ENCODE peak calls at places on chromosome 16, in five cellular contexts. One of them, this sample, is unnamed.

GRCh38 chr16:813204-813915 is 12.8 kb upstream of the GNG13 start:
- DNase-seq in AG08395: peak
- DNase-seq in substantia nigra: peak
- DNase-seq in left cardiac atrium: peak
- DNase-seq in GM18507: peak
- DNase-seq in this sample: no peak

GRCh38 chr16:1057252-1057932 is 15.2 kb upstream of the SSTR5 start:
- DNase-seq in GM18507: peak
- DNase-seq in AG08395: peak
- DNase-seq in left cardiac atrium: no peak
- DNase-seq in substantia nigra: peak
- DNase-seq in this sample: no peak

GRCh38 chr16:84299734-84300440 is 5.2 kb downstream of the WFDC1 start:
- DNase-seq in substantia nigra: no peak
- DNase-seq in left cardiac atrium: no peak
- DNase-seq in AG08395: no peak
- DNase-seq in GM18507: no peak
- DNase-seq in this sample: no peak

GRCh38 chr16:69350536-69351133 is 951 bp downstream of the TMED6 start:
- DNase-seq in GM18507: no peak
- DNase-seq in left cardiac atrium: no peak
- DNase-seq in substantia nigra: no peak
- DNase-seq in AG08395: no peak
- DNase-seq in this sample: no peak

GRCh38 chr16:68231384-68232136 is 4.4 kb downstream of the ESRP2 start:
- DNase-seq in left cardiac atrium: no peak
- DNase-seq in GM18507: no peak
- DNase-seq in AG08395: no peak
- DNase-seq in substantia nigra: no peak
- DNase-seq in this sample: no peak

GRCh38 chr16:47309581-47310312 is 151.1 kb downstream of the ITFG1 start:
- DNase-seq in substantia nigra: no peak
- DNase-seq in AG08395: no peak
- DNase-seq in left cardiac atrium: no peak
- DNase-seq in GM18507: no peak
- DNase-seq in this sample: no peak

GRCh38 chr16:50718061-50718760 is 23.7 kb upstream of the CYLD start:
- DNase-seq in substantia nigra: no peak
- DNase-seq in AG08395: peak
- DNase-seq in left cardiac atrium: no peak
- DNase-seq in GM18507: no peak
- DNase-seq in this sample: no peak

GRCh38 chr16:89988951-89989350 is 30.3 kb downstream of the DBNDD1 start:
- DNase-seq in left cardiac atrium: no peak
- DNase-seq in AG08395: no peak
- DNase-seq in substantia nigra: no peak
- DNase-seq in GM18507: no peak
- DNase-seq in this sample: no peak

GRCh38 chr16:3793161-3793576 is 75.8 kb upstream of the TRAP1 start:
- DNase-seq in GM18507: no peak
- DNase-seq in AG08395: no peak
- DNase-seq in substantia nigra: no peak
- DNase-seq in left cardiac atrium: peak
- DNase-seq in this sample: no peak

GRCh38 chr16:58258326-58258725 is 36.5 kb downstream of the PRSS54 start:
- DNase-seq in substantia nigra: no peak
- DNase-seq in left cardiac atrium: no peak
- DNase-seq in AG08395: no peak
- DNase-seq in GM18507: no peak
- DNase-seq in this sample: no peak

GRCh38 chr16:30758988-30759461 is 2.8 kb downstream of the CFAP119 start:
- DNase-seq in substantia nigra: no peak
- DNase-seq in GM18507: no peak
- DNase-seq in left cardiac atrium: no peak
- DNase-seq in AG08395: no peak
- DNase-seq in this sample: no peak

GRCh38 chr16:74438492-74438979 is 17.3 kb upstream of the CLEC18B start:
- DNase-seq in left cardiac atrium: no peak
- DNase-seq in AG08395: no peak
- DNase-seq in substantia nigra: no peak
- DNase-seq in GM18507: no peak
- DNase-seq in this sample: no peak

GRCh38 chr16:57009641-57010170 is 20.3 kb downstream of the NLRC5 start:
- DNase-seq in GM18507: no peak
- DNase-seq in left cardiac atrium: no peak
- DNase-seq in substantia nigra: no peak
- DNase-seq in AG08395: no peak
- DNase-seq in this sample: no peak

GRCh38 chr16:55566432-55567175 is at the start of gene CAPNS2:
- DNase-seq in left cardiac atrium: no peak
- DNase-seq in substantia nigra: no peak
- DNase-seq in GM18507: no peak
- DNase-seq in AG08395: no peak
- DNase-seq in this sample: no peak

GRCh38 chr16:79439866-79440265 is 160.7 kb downstream of the MAF start:
- DNase-seq in GM18507: no peak
- DNase-seq in AG08395: no peak
- DNase-seq in substantia nigra: no peak
- DNase-seq in left cardiac atrium: no peak
- DNase-seq in this sample: no peak

GRCh38 chr16:74626741-74627416 is 20.0 kb upstream of the GLG1 start:
- DNase-seq in GM18507: no peak
- DNase-seq in substantia nigra: no peak
- DNase-seq in AG08395: no peak
- DNase-seq in left cardiac atrium: no peak
- DNase-seq in this sample: no peak

GRCh38 chr16:73254983-73255382 is 207.1 kb upstream of the ZFHX3 start:
- DNase-seq in substantia nigra: no peak
- DNase-seq in GM18507: no peak
- DNase-seq in left cardiac atrium: no peak
- DNase-seq in AG08395: no peak
- DNase-seq in this sample: no peak

GRCh38 chr16:2246301-2246885 is 5.0 kb downstream of the ECI1 start:
- DNase-seq in substantia nigra: no peak
- DNase-seq in AG08395: no peak
- DNase-seq in GM18507: no peak
- DNase-seq in left cardiac atrium: no peak
- DNase-seq in this sample: no peak

GRCh38 chr16:27762441-27762840 is 212.5 kb downstream of the KATNIP start:
- DNase-seq in substantia nigra: no peak
- DNase-seq in GM18507: no peak
- DNase-seq in AG08395: no peak
- DNase-seq in left cardiac atrium: no peak
- DNase-seq in this sample: no peak

GRCh38 chr16:87331241-87331801 is 14.1 kb upstream of the C16orf95 start:
- DNase-seq in substantia nigra: no peak
- DNase-seq in AG08395: no peak
- DNase-seq in GM18507: no peak
- DNase-seq in left cardiac atrium: peak
- DNase-seq in this sample: no peak

GRCh38 chr16:3881499-3881995 is 1.0 kb upstream of the CREBBP start:
- DNase-seq in AG08395: no peak
- DNase-seq in GM18507: no peak
- DNase-seq in left cardiac atrium: no peak
- DNase-seq in substantia nigra: no peak
- DNase-seq in this sample: no peak

GRCh38 chr16:4521971-4522623 is 16.5 kb downstream of the CDIP1 start:
- DNase-seq in AG08395: no peak
- DNase-seq in left cardiac atrium: peak
- DNase-seq in substantia nigra: peak
- DNase-seq in GM18507: no peak
- DNase-seq in this sample: no peak

GRCh38 chr16:8403978-8404738 is 186.2 kb downstream of the TMEM114 start:
- DNase-seq in left cardiac atrium: no peak
- DNase-seq in GM18507: no peak
- DNase-seq in substantia nigra: no peak
- DNase-seq in AG08395: no peak
- DNase-seq in this sample: no peak

GRCh38 chr16:50155925-50156324 is 2.8 kb downstream of the TENT4B start:
- DNase-seq in GM18507: no peak
- DNase-seq in AG08395: no peak
- DNase-seq in left cardiac atrium: no peak
- DNase-seq in substantia nigra: no peak
- DNase-seq in this sample: no peak

GRCh38 chr16:85461814-85462404 is 151.2 kb upstream of the GSE1 start:
- DNase-seq in left cardiac atrium: no peak
- DNase-seq in substantia nigra: no peak
- DNase-seq in AG08395: peak
- DNase-seq in GM18507: no peak
- DNase-seq in this sample: no peak

GRCh38 chr16:49618955-49619354 is 237.0 kb downstream of the ZNF423 start:
- DNase-seq in AG08395: no peak
- DNase-seq in substantia nigra: no peak
- DNase-seq in GM18507: no peak
- DNase-seq in left cardiac atrium: no peak
- DNase-seq in this sample: no peak

GRCh38 chr16:49441366-49441780 is 67.8 kb downstream of the C16orf78 start:
- DNase-seq in GM18507: peak
- DNase-seq in AG08395: no peak
- DNase-seq in substantia nigra: no peak
- DNase-seq in left cardiac atrium: peak
- DNase-seq in this sample: no peak

GRCh38 chr16:5615868-5616642 is 518.5 kb upstream of the EEF2KMT start:
- DNase-seq in AG08395: no peak
- DNase-seq in substantia nigra: peak
- DNase-seq in GM18507: no peak
- DNase-seq in left cardiac atrium: peak
- DNase-seq in this sample: no peak

GRCh38 chr16:86245895-86246294 is 264.4 kb upstream of the FOXF1 start:
- DNase-seq in left cardiac atrium: no peak
- DNase-seq in AG08395: no peak
- DNase-seq in substantia nigra: no peak
- DNase-seq in GM18507: no peak
- DNase-seq in this sample: no peak

GRCh38 chr16:63403792-63404191 is 1367.6 kb upstream of the CDH8 start:
- DNase-seq in GM18507: no peak
- DNase-seq in left cardiac atrium: no peak
- DNase-seq in substantia nigra: no peak
- DNase-seq in AG08395: no peak
- DNase-seq in this sample: no peak

GRCh38 chr16:84421081-84421937 is 53.0 kb downstream of the ATP2C2 start:
- DNase-seq in GM18507: no peak
- DNase-seq in left cardiac atrium: no peak
- DNase-seq in AG08395: no peak
- DNase-seq in substantia nigra: no peak
- DNase-seq in this sample: no peak

GRCh38 chr16:87927195-87927562 is 9.2 kb downstream of the CA5A start:
- DNase-seq in substantia nigra: no peak
- DNase-seq in left cardiac atrium: no peak
- DNase-seq in GM18507: no peak
- DNase-seq in AG08395: no peak
- DNase-seq in this sample: no peak

GRCh38 chr16:62256406-62256805 is 220.2 kb upstream of the CDH8 start:
- DNase-seq in left cardiac atrium: no peak
- DNase-seq in substantia nigra: no peak
- DNase-seq in AG08395: peak
- DNase-seq in GM18507: no peak
- DNase-seq in this sample: no peak

GRCh38 chr16:53509906-53510703 is 7.1 kb upstream of the AKTIP start:
- DNase-seq in substantia nigra: peak
- DNase-seq in left cardiac atrium: peak
- DNase-seq in AG08395: peak
- DNase-seq in GM18507: no peak
- DNase-seq in this sample: peak

GRCh38 chr16:87615621-87616041 is 13.3 kb downstream of the JPH3 start:
- DNase-seq in AG08395: no peak
- DNase-seq in left cardiac atrium: no peak
- DNase-seq in substantia nigra: no peak
- DNase-seq in GM18507: no peak
- DNase-seq in this sample: no peak

GRCh38 chr16:56281256-56281805 is 90.0 kb downstream of the GNAO1 start:
- DNase-seq in AG08395: peak
- DNase-seq in substantia nigra: no peak
- DNase-seq in GM18507: no peak
- DNase-seq in left cardiac atrium: no peak
- DNase-seq in this sample: no peak

GRCh38 chr16:78317871-78318270 is 218.4 kb downstream of the WWOX start:
- DNase-seq in AG08395: no peak
- DNase-seq in substantia nigra: no peak
- DNase-seq in left cardiac atrium: peak
- DNase-seq in GM18507: no peak
- DNase-seq in this sample: no peak

GRCh38 chr16:84617068-84617630 is 729 bp downstream of the COTL1 start:
- DNase-seq in GM18507: no peak
- DNase-seq in AG08395: no peak
- DNase-seq in left cardiac atrium: peak
- DNase-seq in substantia nigra: no peak
- DNase-seq in this sample: no peak

GRCh38 chr16:46743232-46743719 is 4.9 kb downstream of the MYLK3 start:
- DNase-seq in AG08395: peak
- DNase-seq in left cardiac atrium: peak
- DNase-seq in substantia nigra: no peak
- DNase-seq in GM18507: peak
- DNase-seq in this sample: peak